ENCODE peak calls at places on chromosomes 16 and 17, in nine cellular contexts. J is suprapubic skin, M is A549, P is colonic mucosa, T is ovary, H is body of pancreas, R is fibroblast of lung, Q is GM12878, Z is neural progenitor cell. E is an unnamed sample.

GRCh38 chr17:12953126-12953525 is 64.7 kb downstream of the ELAC2 start:
- DNase-seq in R (no peak), J (no peak), H (no peak), T (no peak), M (no peak), P (no peak), Z (no peak), Q (no peak), E (no peak)

GRCh38 chr16:89117239-89117974 is 23.8 kb downstream of the ACSF3 start:
- DNase-seq in R (no peak), T (peak; percentile 12), Q (no peak), H (no peak), J (no peak), M (no peak), P (no peak), Z (no peak), E (no peak)

GRCh38 chr16:840561-841454 is 40.3 kb upstream of the GNG13 start:
- DNase-seq in Z (no peak), R (no peak), J (no peak), T (peak; percentile 7), Q (no peak), M (no peak), H (no peak), P (no peak), E (no peak)

GRCh38 chr17:45200701-45201100 is 21.0 kb upstream of the FMNL1 start:
- DNase-seq in T (no peak), J (peak; percentile 73), Q (no peak), M (no peak), H (no peak), P (no peak), R (peak; percentile 20), Z (no peak), E (no peak)

GRCh38 chr17:2393184-2393953 is 7.5 kb downstream of the MNT start:
- DNase-seq in J (peak; percentile 93), Z (peak; percentile 95), R (peak; percentile 83), T (peak; percentile 94), M (peak; percentile 81), H (peak; percentile 94), P (peak; percentile 90), Q (no peak), E (peak; percentile 85)

GRCh38 chr17:74444406-74444805 is 12.5 kb downstream of the GPRC5C start:
- DNase-seq in H (peak; percentile 59), Q (no peak), J (no peak), Z (no peak), M (no peak), R (peak; percentile 52), P (no peak), T (peak; percentile 75), E (no peak)

GRCh38 chr17:40068584-40068916 is 5.8 kb downstream of the THRA start:
- DNase-seq in H (no peak), T (no peak), J (no peak), R (no peak), M (no peak), Q (no peak), P (no peak), Z (no peak), E (no peak)

GRCh38 chr16:17026600-17027242 is 444.0 kb downstream of the XYLT1 start:
- DNase-seq in J (no peak), Q (peak; percentile 92), R (no peak), T (no peak), Z (no peak), H (peak; percentile 5), P (no peak), M (no peak), E (no peak)

GRCh38 chr16:18789850-18790706 is at the start of gene RPS15A:
- DNase-seq in H (peak; percentile 96), J (peak; percentile 96), M (peak; percentile 98), Z (peak; percentile 97), T (peak; percentile 93), Q (peak; percentile 88), R (peak; percentile 99), P (peak; percentile 96), E (peak; percentile 97)

GRCh38 chr16:10494343-10495030 is 85.9 kb downstream of the EMP2 start:
- DNase-seq in H (no peak), T (no peak), P (no peak), J (no peak), M (no peak), Z (no peak), R (no peak), Q (no peak), E (no peak)

GRCh38 chr16:61014869-61015268 is 1021.4 kb downstream of the CDH8 start:
- DNase-seq in P (no peak), Z (no peak), H (no peak), T (no peak), Q (no peak), M (no peak), R (no peak), J (no peak), E (peak; percentile 28)

GRCh38 chr17:64326420-64327054 is 63.5 kb upstream of the TEX2 start:
- DNase-seq in T (peak; percentile 59), J (peak; percentile 90), Z (no peak), P (no peak), M (no peak), H (peak; percentile 35), R (peak; percentile 88), Q (no peak), E (no peak)

DNA sequence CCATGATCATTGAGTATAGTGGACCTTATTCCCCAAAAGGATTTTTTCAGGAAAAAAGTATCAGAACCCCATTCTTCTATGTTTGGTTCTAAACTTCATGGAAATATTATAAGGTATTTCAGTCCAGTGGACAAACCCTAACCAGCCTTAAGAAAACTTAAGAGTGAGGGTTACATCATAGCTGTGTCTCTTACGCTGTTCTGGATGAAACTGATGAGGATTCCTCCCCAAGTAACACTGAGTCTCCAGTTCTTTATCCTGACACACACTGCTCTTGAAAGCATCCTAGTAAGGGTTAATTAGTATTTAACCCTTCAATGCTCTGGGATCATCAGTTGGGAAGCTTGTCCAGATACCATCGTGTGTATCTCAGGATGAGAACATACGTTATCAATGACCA is 5.0 kb downstream of the LYRM1 start:
- DNase-seq in H (no peak), Q (no peak), Z (no peak), M (no peak), J (no peak), R (no peak), P (no peak), T (no peak), E (no peak)
- H3K4me1 ChIP-seq in H (peaks cover 63% of the 10 kb centered on the region), Q (peaks cover 22% of the 10 kb centered on the region), Z (peaks cover 22% of the 10 kb centered on the region), M (peaks cover 66% of the 10 kb centered on the region), J (peaks cover 71% of the 10 kb centered on the region), R (peaks cover 48% of the 10 kb centered on the region), P (peaks cover 10% of the 10 kb centered on the region), T (peaks cover 16% of the 10 kb centered on the region), E (peaks cover 34% of the 10 kb centered on the region)

GRCh38 chr17:1376061-1376460 is 24.0 kb downstream of the YWHAE start:
- DNase-seq in T (no peak), R (no peak), H (no peak), M (no peak), P (no peak), Z (no peak), J (no peak), Q (no peak), E (no peak)

GRCh38 chr17:1377334-1377733 is 22.7 kb downstream of the YWHAE start:
- DNase-seq in H (no peak), Z (no peak), Q (no peak), T (no peak), M (no peak), J (no peak), R (no peak), P (no peak), E (no peak)

GRCh38 chr17:1373710-1374237 is 26.2 kb downstream of the YWHAE start:
- DNase-seq in R (no peak), H (no peak), M (no peak), P (no peak), Z (no peak), J (no peak), Q (no peak), T (no peak), E (no peak)

GRCh38 chr17:1374426-1375177 is 25.4 kb downstream of the YWHAE start:
- DNase-seq in M (no peak), Q (no peak), Z (no peak), J (no peak), P (no peak), T (no peak), H (no peak), R (no peak), E (no peak)

GRCh38 chr17:1375615-1376014 is 24.4 kb downstream of the YWHAE start:
- DNase-seq in Q (no peak), H (no peak), Z (no peak), P (no peak), M (no peak), J (no peak), T (no peak), R (no peak), E (no peak)
- H3K4me1 ChIP-seq in Q (peaks cover 74% of the 10 kb centered on the region), H (peaks cover 77% of the 10 kb centered on the region), Z (no peaks in the 10 kb centered on the region), P (peaks cover 20% of the 10 kb centered on the region), M (peaks cover 46% of the 10 kb centered on the region), J (peaks cover 79% of the 10 kb centered on the region), T (peaks cover 30% of the 10 kb centered on the region), R (peaks cover 14% of the 10 kb centered on the region), E (peaks cover 37% of the 10 kb centered on the region)

GRCh38 chr16:28140788-28141618 is 70.8 kb downstream of the XPO6 start:
- DNase-seq in H (peak; percentile 28), J (no peak), R (no peak), T (no peak), Z (no peak), Q (peak; percentile 90), P (no peak), M (no peak), E (no peak)
- H3K4me1 ChIP-seq in H (no peaks in the 10 kb centered on the region), J (no peaks in the 10 kb centered on the region), R (no peaks in the 10 kb centered on the region), T (no peaks in the 10 kb centered on the region), Z (no peaks in the 10 kb centered on the region), Q (peaks cover 26% of the 10 kb centered on the region), P (no peaks in the 10 kb centered on the region), M (no peaks in the 10 kb centered on the region), E (no peaks in the 10 kb centered on the region)

GRCh38 chr16:11736903-11737302 is 5.8 kb downstream of the TXNDC11 start:
- DNase-seq in T (no peak), R (no peak), J (no peak), M (no peak), H (no peak), Z (no peak), P (no peak), Q (no peak), E (no peak)
- H3K4me1 ChIP-seq in T (peaks cover 22% of the 10 kb centered on the region), R (peaks cover 3% of the 10 kb centered on the region), J (peaks cover 27% of the 10 kb centered on the region), M (peaks cover 25% of the 10 kb centered on the region), H (peaks cover 84% of the 10 kb centered on the region), Z (peaks cover 6% of the 10 kb centered on the region), P (no peaks in the 10 kb centered on the region), Q (peaks cover 42% of the 10 kb centered on the region), E (peaks cover 12% of the 10 kb centered on the region)

GRCh38 chr16:25014500-25015147 is 545 bp downstream of the ARHGAP17 start:
- DNase-seq in Z (peak; percentile 77), T (peak; percentile 62), H (peak; percentile 54), J (peak; percentile 72), R (peak; percentile 52), Q (no peak), M (peak; percentile 28), P (peak; percentile 63), E (peak; percentile 62)
- H3K4me1 ChIP-seq in Z (peaks cover 8% of the 10 kb centered on the region), T (peaks cover 6% of the 10 kb centered on the region), H (peaks cover 33% of the 10 kb centered on the region), J (peaks cover 46% of the 10 kb centered on the region), R (peaks cover 27% of the 10 kb centered on the region), Q (peaks cover 43% of the 10 kb centered on the region), M (peaks cover 33% of the 10 kb centered on the region), P (peaks cover 23% of the 10 kb centered on the region), E (no peaks in the 10 kb centered on the region)

E was measured in HAP-1.